ENCODE peak calls at places on chromosomes 2 and 18, in ten cellular contexts. One of them, this sample, is unnamed.

GRCh38 chr2:223528036-223528435 is 74.1 kb downstream of the SCG2 start:
- DNase-seq in gastrocnemius medialis: no peak
- DNase-seq in uterus: no peak
- DNase-seq in ovary: no peak
- DNase-seq in A549: no peak
- DNase-seq in esophagus muscularis mucosa: no peak
- DNase-seq in heart left ventricle: no peak
- DNase-seq in spleen: no peak
- DNase-seq in tibial nerve: no peak
- DNase-seq in breast epithelium: no peak
- DNase-seq in this sample: no peak

GRCh38 chr2:204492417-204492816 is 52.9 kb upstream of the PARD3B start:
- DNase-seq in esophagus muscularis mucosa: no peak
- DNase-seq in heart left ventricle: no peak
- DNase-seq in gastrocnemius medialis: no peak
- DNase-seq in A549: no peak
- DNase-seq in breast epithelium: no peak
- DNase-seq in uterus: no peak
- DNase-seq in tibial nerve: no peak
- DNase-seq in ovary: no peak
- DNase-seq in spleen: no peak
- DNase-seq in this sample: no peak

GRCh38 chr2:64525323-64525625 is 1.1 kb downstream of the AFTPH start:
- DNase-seq in uterus: no peak
- DNase-seq in heart left ventricle: no peak
- DNase-seq in breast epithelium: no peak
- DNase-seq in tibial nerve: no peak
- DNase-seq in gastrocnemius medialis: no peak
- DNase-seq in esophagus muscularis mucosa: no peak
- DNase-seq in ovary: no peak
- DNase-seq in spleen: no peak
- DNase-seq in A549: no peak
- DNase-seq in this sample: no peak

GRCh38 chr18:76494181-76494540 is 881 bp downstream of the ZNF516 start:
- DNase-seq in spleen: peak
- DNase-seq in heart left ventricle: no peak
- DNase-seq in tibial nerve: peak
- DNase-seq in esophagus muscularis mucosa: no peak
- DNase-seq in uterus: peak
- DNase-seq in A549: peak
- DNase-seq in ovary: peak
- DNase-seq in gastrocnemius medialis: no peak
- DNase-seq in breast epithelium: no peak
- DNase-seq in this sample: no peak

GRCh38 chr2:54342603-54343002 is 86.6 kb upstream of the TSPYL6 start:
- DNase-seq in gastrocnemius medialis: no peak
- DNase-seq in A549: no peak
- DNase-seq in uterus: no peak
- DNase-seq in tibial nerve: no peak
- DNase-seq in breast epithelium: no peak
- DNase-seq in ovary: no peak
- DNase-seq in esophagus muscularis mucosa: no peak
- DNase-seq in spleen: no peak
- DNase-seq in heart left ventricle: no peak
- DNase-seq in this sample: no peak

GRCh38 chr2:169485650-169486138 is 6.4 kb downstream of the BBS5 start:
- DNase-seq in heart left ventricle: no peak
- DNase-seq in spleen: no peak
- DNase-seq in breast epithelium: no peak
- DNase-seq in gastrocnemius medialis: no peak
- DNase-seq in tibial nerve: no peak
- DNase-seq in uterus: no peak
- DNase-seq in A549: no peak
- DNase-seq in ovary: no peak
- DNase-seq in esophagus muscularis mucosa: no peak
- DNase-seq in this sample: no peak

GRCh38 chr2:98084151-98084868 is 2.7 kb upstream of the VWA3B start:
- DNase-seq in uterus: no peak
- DNase-seq in ovary: no peak
- DNase-seq in esophagus muscularis mucosa: no peak
- DNase-seq in A549: no peak
- DNase-seq in breast epithelium: no peak
- DNase-seq in heart left ventricle: no peak
- DNase-seq in gastrocnemius medialis: no peak
- DNase-seq in spleen: no peak
- DNase-seq in tibial nerve: no peak
- DNase-seq in this sample: no peak

GRCh38 chr2:168626096-168626495 is 170.0 kb downstream of the CERS6 start:
- DNase-seq in ovary: no peak
- DNase-seq in esophagus muscularis mucosa: no peak
- DNase-seq in A549: no peak
- DNase-seq in gastrocnemius medialis: no peak
- DNase-seq in uterus: no peak
- DNase-seq in breast epithelium: no peak
- DNase-seq in heart left ventricle: no peak
- DNase-seq in tibial nerve: no peak
- DNase-seq in spleen: no peak
- DNase-seq in this sample: no peak

GRCh38 chr2:135052997-135053474 is 944 bp downstream of the RAB3GAP1 start:
- DNase-seq in gastrocnemius medialis: no peak
- DNase-seq in tibial nerve: no peak
- DNase-seq in uterus: no peak
- DNase-seq in heart left ventricle: no peak
- DNase-seq in breast epithelium: no peak
- DNase-seq in esophagus muscularis mucosa: no peak
- DNase-seq in spleen: peak
- DNase-seq in A549: no peak
- DNase-seq in ovary: no peak
- DNase-seq in this sample: no peak

GRCh38 chr2:120906914-120907313 is 171.2 kb downstream of the GLI2 start:
- DNase-seq in breast epithelium: no peak
- DNase-seq in A549: no peak
- DNase-seq in uterus: no peak
- DNase-seq in ovary: no peak
- DNase-seq in esophagus muscularis mucosa: no peak
- DNase-seq in heart left ventricle: no peak
- DNase-seq in tibial nerve: no peak
- DNase-seq in spleen: no peak
- DNase-seq in gastrocnemius medialis: no peak
- DNase-seq in this sample: no peak

GRCh38 chr2:173929441-173929840 is 35.7 kb downstream of the SP3 start:
- DNase-seq in heart left ventricle: no peak
- DNase-seq in ovary: no peak
- DNase-seq in breast epithelium: no peak
- DNase-seq in A549: no peak
- DNase-seq in tibial nerve: no peak
- DNase-seq in esophagus muscularis mucosa: no peak
- DNase-seq in spleen: no peak
- DNase-seq in uterus: no peak
- DNase-seq in gastrocnemius medialis: no peak
- DNase-seq in this sample: no peak

GRCh38 chr2:216503697-216504375 is 5.2 kb downstream of the RPL37A start:
- DNase-seq in A549: no peak
- DNase-seq in spleen: no peak
- DNase-seq in heart left ventricle: no peak
- DNase-seq in ovary: no peak
- DNase-seq in uterus: no peak
- DNase-seq in gastrocnemius medialis: no peak
- DNase-seq in tibial nerve: no peak
- DNase-seq in breast epithelium: no peak
- DNase-seq in esophagus muscularis mucosa: no peak
- DNase-seq in this sample: no peak
- H3K27ac ChIP-seq in A549: no peak
- H3K27ac ChIP-seq in spleen: no peak
- H3K27ac ChIP-seq in heart left ventricle: peak
- H3K27ac ChIP-seq in ovary: no peak
- H3K27ac ChIP-seq in uterus: no peak
- H3K27ac ChIP-seq in gastrocnemius medialis: no peak
- H3K27ac ChIP-seq in tibial nerve: no peak
- H3K27ac ChIP-seq in breast epithelium: no peak
- H3K27ac ChIP-seq in esophagus muscularis mucosa: no peak
- H3K27ac ChIP-seq in this sample: no peak

GRCh38 chr2:16654775-16655456 is 10.7 kb downstream of the CYRIA start:
- DNase-seq in spleen: no peak
- DNase-seq in breast epithelium: no peak
- DNase-seq in ovary: no peak
- DNase-seq in gastrocnemius medialis: no peak
- DNase-seq in heart left ventricle: no peak
- DNase-seq in tibial nerve: no peak
- DNase-seq in uterus: no peak
- DNase-seq in A549: no peak
- DNase-seq in esophagus muscularis mucosa: peak
- DNase-seq in this sample: peak

GRCh38 chr2:16656784-16657391 is 8.7 kb downstream of the CYRIA start:
- DNase-seq in uterus: no peak
- DNase-seq in esophagus muscularis mucosa: peak
- DNase-seq in ovary: no peak
- DNase-seq in heart left ventricle: no peak
- DNase-seq in spleen: no peak
- DNase-seq in A549: no peak
- DNase-seq in breast epithelium: no peak
- DNase-seq in gastrocnemius medialis: peak
- DNase-seq in tibial nerve: no peak
- DNase-seq in this sample: peak

GRCh38 chr2:16658082-16658481 is 7.6 kb downstream of the CYRIA start:
- DNase-seq in ovary: no peak
- DNase-seq in breast epithelium: no peak
- DNase-seq in esophagus muscularis mucosa: no peak
- DNase-seq in heart left ventricle: no peak
- DNase-seq in tibial nerve: no peak
- DNase-seq in spleen: no peak
- DNase-seq in uterus: no peak
- DNase-seq in gastrocnemius medialis: no peak
- DNase-seq in A549: no peak
- DNase-seq in this sample: no peak

GRCh38 chr2:16655457-16655837 is 10.2 kb downstream of the CYRIA start:
- DNase-seq in uterus: no peak
- DNase-seq in esophagus muscularis mucosa: no peak
- DNase-seq in spleen: no peak
- DNase-seq in ovary: no peak
- DNase-seq in gastrocnemius medialis: no peak
- DNase-seq in heart left ventricle: no peak
- DNase-seq in A549: no peak
- DNase-seq in breast epithelium: no peak
- DNase-seq in tibial nerve: no peak
- DNase-seq in this sample: no peak

GRCh38 chr2:16656087-16656486 is 9.5 kb downstream of the CYRIA start:
- DNase-seq in breast epithelium: no peak
- DNase-seq in spleen: no peak
- DNase-seq in A549: no peak
- DNase-seq in ovary: no peak
- DNase-seq in heart left ventricle: no peak
- DNase-seq in uterus: no peak
- DNase-seq in tibial nerve: no peak
- DNase-seq in gastrocnemius medialis: no peak
- DNase-seq in esophagus muscularis mucosa: peak
- DNase-seq in this sample: peak
- H3K4me3 ChIP-seq in breast epithelium: no peak
- H3K4me3 ChIP-seq in spleen: no peak
- H3K4me3 ChIP-seq in A549: no peak
- H3K4me3 ChIP-seq in ovary: no peak
- H3K4me3 ChIP-seq in heart left ventricle: no peak
- H3K4me3 ChIP-seq in uterus: no peak
- H3K4me3 ChIP-seq in tibial nerve: no peak
- H3K4me3 ChIP-seq in gastrocnemius medialis: no peak
- H3K4me3 ChIP-seq in esophagus muscularis mucosa: no peak
- H3K4me3 ChIP-seq in this sample: no peak

DNA sequence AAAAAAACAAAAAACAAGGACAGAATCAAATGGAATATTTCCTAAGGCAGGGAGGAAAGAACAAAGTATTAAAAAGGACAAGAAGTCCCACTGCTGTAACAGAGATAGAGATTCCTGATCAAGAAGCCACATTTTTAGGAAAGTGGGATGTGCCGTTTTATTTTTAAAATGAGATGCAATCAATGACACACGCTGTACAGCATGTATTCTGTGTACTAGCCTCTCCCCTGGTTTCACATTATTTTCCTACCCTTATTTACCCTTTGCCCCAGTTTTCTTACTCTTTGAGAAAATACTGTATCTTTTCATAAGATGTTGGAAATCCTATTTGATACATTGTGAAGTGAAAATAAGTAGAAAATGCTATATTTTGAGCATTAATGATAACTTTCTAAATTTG is 45.8 kb downstream of the E2F6 start:
- DNase-seq in uterus: no peak
- DNase-seq in ovary: no peak
- DNase-seq in heart left ventricle: no peak
- DNase-seq in breast epithelium: no peak
- DNase-seq in spleen: no peak
- DNase-seq in gastrocnemius medialis: no peak
- DNase-seq in A549: no peak
- DNase-seq in esophagus muscularis mucosa: no peak
- DNase-seq in tibial nerve: no peak
- DNase-seq in this sample: no peak
- TF ChIP-seq POLR2A in uterus: no peak
- TF ChIP-seq POLR2A in ovary: no peak
- TF ChIP-seq POLR2A in heart left ventricle: no peak
- TF ChIP-seq POLR2A in breast epithelium: no peak
- TF ChIP-seq POLR2A in spleen: no peak
- TF ChIP-seq POLR2A in gastrocnemius medialis: no peak
- TF ChIP-seq POLR2A in A549: no peak
- TF ChIP-seq POLR2A in esophagus muscularis mucosa: no peak
- TF ChIP-seq POLR2A in tibial nerve: no peak
- TF ChIP-seq POLR2A in this sample: no peak

GRCh38 chr18:59210311-59210710 is 9.6 kb upstream of the GRP start:
- DNase-seq in A549: no peak
- DNase-seq in gastrocnemius medialis: no peak
- DNase-seq in ovary: no peak
- DNase-seq in heart left ventricle: no peak
- DNase-seq in breast epithelium: no peak
- DNase-seq in esophagus muscularis mucosa: no peak
- DNase-seq in spleen: no peak
- DNase-seq in tibial nerve: no peak
- DNase-seq in uterus: no peak
- DNase-seq in this sample: no peak

GRCh38 chr18:59208602-59209001 is 11.4 kb upstream of the GRP start:
- DNase-seq in tibial nerve: no peak
- DNase-seq in breast epithelium: no peak
- DNase-seq in spleen: no peak
- DNase-seq in uterus: no peak
- DNase-seq in ovary: no peak
- DNase-seq in gastrocnemius medialis: no peak
- DNase-seq in A549: no peak
- DNase-seq in esophagus muscularis mucosa: no peak
- DNase-seq in heart left ventricle: no peak
- DNase-seq in this sample: no peak

GRCh38 chr18:59211629-59212028 is 8.3 kb upstream of the GRP start:
- DNase-seq in esophagus muscularis mucosa: no peak
- DNase-seq in A549: no peak
- DNase-seq in ovary: no peak
- DNase-seq in spleen: no peak
- DNase-seq in gastrocnemius medialis: no peak
- DNase-seq in breast epithelium: no peak
- DNase-seq in uterus: no peak
- DNase-seq in heart left ventricle: no peak
- DNase-seq in tibial nerve: no peak
- DNase-seq in this sample: no peak

GRCh38 chr18:59202258-59202820 is 17.6 kb upstream of the GRP start:
- DNase-seq in heart left ventricle: no peak
- DNase-seq in gastrocnemius medialis: no peak
- DNase-seq in uterus: no peak
- DNase-seq in ovary: no peak
- DNase-seq in esophagus muscularis mucosa: no peak
- DNase-seq in breast epithelium: no peak
- DNase-seq in spleen: no peak
- DNase-seq in A549: no peak
- DNase-seq in tibial nerve: no peak
- DNase-seq in this sample: no peak

GRCh38 chr18:59207506-59207905 is 12.5 kb upstream of the GRP start:
- DNase-seq in uterus: no peak
- DNase-seq in esophagus muscularis mucosa: no peak
- DNase-seq in breast epithelium: no peak
- DNase-seq in spleen: no peak
- DNase-seq in gastrocnemius medialis: no peak
- DNase-seq in heart left ventricle: no peak
- DNase-seq in tibial nerve: no peak
- DNase-seq in ovary: no peak
- DNase-seq in A549: no peak
- DNase-seq in this sample: no peak
- H3K27ac ChIP-seq in uterus: no peak
- H3K27ac ChIP-seq in esophagus muscularis mucosa: no peak
- H3K27ac ChIP-seq in breast epithelium: no peak
- H3K27ac ChIP-seq in spleen: no peak
- H3K27ac ChIP-seq in gastrocnemius medialis: no peak
- H3K27ac ChIP-seq in heart left ventricle: no peak
- H3K27ac ChIP-seq in tibial nerve: no peak
- H3K27ac ChIP-seq in ovary: no peak
- H3K27ac ChIP-seq in A549: no peak
- H3K27ac ChIP-seq in this sample: no peak